ENCODE peak calls at places on chromosomes 11 and 22, in eight cellular contexts. K is astrocyte of the cerebellum, J is AG09309, A is SK-N-SH, C is adrenal gland, M is Calu3, N is IMR-90, B is AG04449. P is an unnamed sample.

GRCh38 chr22:33850724-33851123 is 69.6 kb downstream of the LARGE1 start:
- DNase-seq in K (no peak), J (no peak), A (no peak), C (no peak), M (no peak), N (no peak), B (no peak), P (no peak)

GRCh38 chr22:17007257-17007656 is 765 bp downstream of the GAB4 start:
- DNase-seq in K (no peak), J (no peak), A (no peak), C (no peak), M (no peak), N (no peak), B (no peak), P (no peak)

GRCh38 chr11:112881461-112881860 is 79.8 kb upstream of the NCAM1 start:
- DNase-seq in K (peak; percentile 18), J (no peak), A (peak; percentile 95), C (peak; percentile 94), M (no peak), N (no peak), B (no peak), P (no peak)

GRCh38 chr22:20015971-20016733 is 471 bp downstream of the ARVCF start:
- DNase-seq in K (no peak), J (no peak), A (peak; percentile 71), C (no peak), M (peak; percentile 41), N (no peak), B (no peak), P (no peak)

GRCh38 chr22:26975381-26975780 is 318.0 kb downstream of the MIAT start:
- DNase-seq in K (no peak), J (no peak), A (no peak), C (no peak), M (no peak), N (no peak), B (no peak), P (no peak)

GRCh38 chr11:373716-374551 is 4.6 kb downstream of the B4GALNT4 start:
- DNase-seq in K (no peak), J (no peak), A (no peak), C (no peak), M (peak; percentile 38), N (no peak), B (no peak), P (no peak)

GRCh38 chr11:6334806-6335205 is 14.5 kb upstream of the CAVIN3 start:
- DNase-seq in K (no peak), J (no peak), A (no peak), C (no peak), M (no peak), N (no peak), B (no peak), P (no peak)

GRCh38 chr11:35337136-35337918 is 82.0 kb downstream of the SLC1A2 start:
- DNase-seq in K (peak; percentile 91), J (peak; percentile 97), A (no peak), C (no peak), M (peak; percentile 50), N (peak; percentile 99), B (peak; percentile 89), P (no peak)

GRCh38 chr11:34345012-34345804 is 12.6 kb downstream of the ABTB2 start:
- DNase-seq in K (peak; percentile 52), J (peak; percentile 61), A (no peak), C (peak; percentile 70), M (peak; percentile 82), N (peak; percentile 66), B (no peak), P (no peak)

GRCh38 chr11:8717876-8718753 is 35.5 kb downstream of the RPL27A start:
- DNase-seq in K (peak; percentile 71), J (peak; percentile 78), A (no peak), C (peak; percentile 92), M (peak; percentile 43), N (peak; percentile 97), B (peak; percentile 90), P (no peak)

GRCh38 chr11:92632510-92632909 is 336.9 kb upstream of the MTNR1B start:
- DNase-seq in K (no peak), J (no peak), A (no peak), C (no peak), M (no peak), N (no peak), B (no peak), P (no peak)

GRCh38 chr11:3855808-3856491 is 486 bp downstream of the STIM1 start:
- DNase-seq in K (no peak), J (no peak), A (no peak), C (peak; percentile 72), M (peak; percentile 59), N (no peak), B (no peak), P (no peak)

GRCh38 chr11:111327908-111328624 is 29.7 kb downstream of the POU2AF3 start:
- DNase-seq in K (no peak), J (no peak), A (no peak), C (peak; percentile 81), M (peak; percentile 65), N (no peak), B (no peak), P (no peak)

GRCh38 chr11:128232588-128232987 is 354.8 kb downstream of the ETS1 start:
- DNase-seq in K (no peak), J (no peak), A (no peak), C (no peak), M (no peak), N (no peak), B (no peak), P (no peak)

GRCh38 chr11:9759519-9760179 is 95.8 kb downstream of the SWAP70 start:
- DNase-seq in K (peak; percentile 96), J (peak; percentile 99), A (peak; percentile 47), C (peak; percentile 89), M (peak; percentile 90), N (peak; percentile 100), B (peak; percentile 100), P (peak; percentile 96)

GRCh38 chr11:77698896-77699295 is 61.3 kb upstream of the CLNS1A start:
- DNase-seq in K (no peak), J (no peak), A (no peak), C (no peak), M (no peak), N (no peak), B (no peak), P (no peak)

GRCh38 chr11:10642298-10642697 is 51.3 kb downstream of the IRAG1 start:
- DNase-seq in K (no peak), J (no peak), A (no peak), C (no peak), M (no peak), N (peak; percentile 23), B (no peak), P (no peak)

GRCh38 chr11:84722583-84723108 is 904.5 kb downstream of the DLG2 start:
- DNase-seq in K (no peak), J (no peak), A (no peak), C (no peak), M (no peak), N (no peak), B (no peak), P (no peak)
- TF ChIP-seq CTCF in K (no peak), J (no peak), A (no peak), C (no peak), M (no peak), N (no peak), B (no peak), P (no peak)

GRCh38 chr22:46994983-46995382 is 232.5 kb downstream of the TBC1D22A start:
- DNase-seq in K (no peak), J (no peak), A (no peak), C (no peak), M (no peak), N (no peak), B (no peak), P (no peak)

GRCh38 chr22:46998346-46998745 is 235.9 kb downstream of the TBC1D22A start:
- DNase-seq in K (no peak), J (no peak), A (no peak), C (no peak), M (no peak), N (no peak), B (no peak), P (no peak)

GRCh38 chr22:46995501-46996360 is 233.3 kb downstream of the TBC1D22A start:
- DNase-seq in K (no peak), J (no peak), A (no peak), C (no peak), M (no peak), N (no peak), B (no peak), P (no peak)

GRCh38 chr22:46997311-46997970 is 235.0 kb downstream of the TBC1D22A start:
- DNase-seq in K (no peak), J (no peak), A (no peak), C (no peak), M (no peak), N (no peak), B (no peak), P (no peak)

DNA sequence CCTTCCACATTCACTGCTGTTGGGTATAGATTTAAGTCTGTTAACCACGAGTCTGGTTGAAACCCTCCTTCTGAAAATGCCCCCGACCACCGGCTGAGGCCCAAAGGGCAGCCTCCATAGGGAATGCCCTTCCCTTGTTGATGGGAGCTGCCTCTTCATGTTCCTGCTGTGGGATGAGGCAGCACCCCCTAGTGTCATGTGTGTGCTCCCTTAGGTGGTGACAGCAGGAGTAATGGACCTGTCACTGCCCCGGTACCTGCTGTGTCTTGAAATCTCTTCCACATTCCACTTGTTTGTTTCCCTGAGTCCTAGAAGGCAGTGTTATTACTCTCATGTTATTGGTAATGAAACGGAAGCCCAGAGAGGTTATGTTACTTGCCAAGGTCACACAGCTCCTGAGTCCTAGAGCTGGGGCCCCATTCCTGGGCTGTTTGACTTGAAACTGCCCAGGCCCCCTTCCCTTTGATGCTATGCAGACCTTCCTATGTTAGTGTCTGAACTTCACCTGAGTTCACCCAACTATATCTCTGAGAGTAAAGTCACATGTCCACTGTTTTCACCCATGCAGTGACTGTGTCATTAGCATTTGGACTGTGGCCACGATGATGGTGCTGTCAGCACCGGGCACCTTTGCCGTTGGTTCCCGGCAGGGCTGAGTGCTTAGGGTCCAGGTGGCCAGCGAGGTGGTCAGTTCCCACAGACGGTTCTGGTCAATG is 234.3 kb downstream of the TBC1D22A start:
- DNase-seq in K (no peak), J (no peak), A (peak; percentile 56), C (no peak), M (peak; percentile 12), N (no peak), B (no peak), P (no peak)
- TF ChIP-seq CTCF in K (peak; percentile 13), J (peak; percentile 30), A (no peak), C (no peak), M (no peak), N (peak; percentile 9), B (peak; percentile 1), P (peak; percentile 26)

GRCh38 chr11:32658639-32659406 is 75.2 kb downstream of the EIF3M start:
- DNase-seq in K (no peak), J (no peak), A (no peak), C (no peak), M (no peak), N (peak; percentile 53), B (no peak), P (no peak)

DNA sequence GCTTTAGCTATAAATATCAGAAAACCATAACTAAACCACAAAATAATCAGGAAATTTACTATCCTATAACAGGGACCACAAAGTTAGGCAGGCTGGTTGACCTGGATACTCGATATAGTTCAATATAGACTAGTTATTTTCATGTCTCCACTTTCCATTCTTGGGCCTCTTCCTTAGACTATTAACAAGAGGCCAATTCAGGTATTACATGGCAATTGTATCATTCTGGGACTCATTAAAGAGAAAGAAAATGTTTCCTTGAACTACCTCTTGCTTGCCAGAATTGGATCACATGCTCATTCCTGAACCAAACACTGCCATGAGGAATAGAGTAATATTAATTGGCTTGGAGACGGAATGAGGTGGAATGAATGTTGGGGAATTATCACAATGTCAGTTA is 76.0 kb downstream of the EIF3M start:
- DNase-seq in K (no peak), J (no peak), A (no peak), C (no peak), M (no peak), N (no peak), B (no peak), P (no peak)
- TF ChIP-seq CTCF in K (no peak), J (no peak), A (no peak), C (no peak), M (no peak), N (no peak), B (no peak), P (no peak)

GRCh38 chr11:125750629-125751028 is 4.5 kb downstream of the PATE1 start:
- DNase-seq in K (no peak), J (no peak), A (no peak), C (no peak), M (no peak), N (no peak), B (no peak), P (no peak)
- TF ChIP-seq CTCF in K (no peak), J (no peak), A (no peak), C (no peak), M (no peak), N (no peak), B (no peak), P (no peak)

P was measured in osteocyte.